ENCODE peak calls at places on chromosome 3, in ten cellular contexts. V is progenitor cell of endocrine pancreas, G is fibroblast of pulmonary artery, Y is ovary, O is left ventricle myocardium inferior, D is iPS-NIHi11, A is Panc1, C is G401, Z is RPMI8226, P is RPMI7951. F is an unnamed sample.

GRCh38 chr3:101170047-101170771 is 150.2 kb downstream of the IMPG2 start:
- DNase-seq in G (peak; percentile 22), Y (no peak), V (no peak), O (no peak), D (no peak), A (no peak), Z (no peak), C (no peak), P (no peak), F (no peak)

GRCh38 chr3:131221731-131222130 is 159.8 kb upstream of the NUDT16 start:
- DNase-seq in Z (no peak), P (peak; percentile 52), O (no peak), D (no peak), Y (no peak), G (peak; percentile 58), V (no peak), A (no peak), C (no peak), F (no peak)

GRCh38 chr3:162879163-162879562 is 1382.6 kb downstream of the OTOL1 start:
- DNase-seq in Y (no peak), V (no peak), D (no peak), Z (no peak), G (no peak), P (no peak), O (no peak), A (no peak), C (no peak), F (no peak)

GRCh38 chr3:13134879-13135206 is 61.6 kb upstream of the IQSEC1 start:
- DNase-seq in P (no peak), C (no peak), D (no peak), Z (no peak), O (no peak), G (no peak), Y (no peak), V (no peak), A (no peak), F (no peak)

GRCh38 chr3:69770976-69771634 is 31.8 kb downstream of the MITF start:
- DNase-seq in O (no peak), V (no peak), C (peak; percentile 59), D (no peak), Z (no peak), A (peak; percentile 82), P (peak; percentile 28), G (no peak), Y (no peak), F (no peak)

GRCh38 chr3:58129041-58129440 is 81.7 kb downstream of the DNASE1L3 start:
- DNase-seq in D (no peak), C (no peak), G (no peak), P (no peak), Z (no peak), O (no peak), V (no peak), A (no peak), Y (no peak), F (no peak)

GRCh38 chr3:13878711-13879101 is 1.2 kb downstream of the WNT7A start:
- DNase-seq in V (no peak), Z (no peak), D (peak; percentile 56), A (no peak), P (no peak), G (no peak), Y (no peak), O (no peak), C (no peak), F (peak; percentile 12)

GRCh38 chr3:45488581-45488980 is 100.2 kb downstream of the LARS2 start:
- DNase-seq in Z (no peak), P (no peak), O (no peak), Y (no peak), D (no peak), C (no peak), G (no peak), V (no peak), A (no peak), F (no peak)

GRCh38 chr3:29072626-29073025 is 208.2 kb upstream of the RBMS3 start:
- DNase-seq in A (no peak), G (peak; percentile 30), P (no peak), O (no peak), V (no peak), C (no peak), D (no peak), Z (no peak), Y (no peak), F (no peak)

GRCh38 chr3:55946574-55947160 is 459.6 kb upstream of the WNT5A start:
- DNase-seq in A (no peak), O (no peak), Z (no peak), C (no peak), D (no peak), P (no peak), V (no peak), Y (no peak), G (no peak), F (no peak)

GRCh38 chr3:133472889-133473288 is 73.0 kb downstream of the BFSP2 start:
- DNase-seq in G (no peak), O (no peak), P (no peak), C (no peak), Y (no peak), V (no peak), A (no peak), Z (no peak), D (no peak), F (no peak)

GRCh38 chr3:116153174-116153573 is 292.1 kb downstream of the LSAMP start:
- DNase-seq in Z (no peak), P (peak; percentile 33), D (no peak), G (peak; percentile 4), Y (no peak), V (no peak), O (no peak), C (no peak), A (no peak), F (no peak)

GRCh38 chr3:72580246-72580756 is 267.9 kb downstream of the SHQ1 start:
- DNase-seq in A (no peak), C (no peak), O (no peak), P (no peak), V (no peak), G (no peak), Z (no peak), D (no peak), Y (no peak), F (no peak)

GRCh38 chr3:39166932-39167532 is 13.6 kb upstream of the CSRNP1 start:
- DNase-seq in O (no peak), G (peak; percentile 99), Y (no peak), V (no peak), A (no peak), C (no peak), D (no peak), P (peak; percentile 81), Z (peak; percentile 31), F (no peak)

GRCh38 chr3:45498532-45498931 is 96.0 kb upstream of the LIMD1 start:
- DNase-seq in O (no peak), G (no peak), P (no peak), A (no peak), Z (no peak), Y (no peak), D (peak; percentile 29), V (no peak), C (no peak), F (no peak)

GRCh38 chr3:12139111-12139511 is 19.6 kb downstream of the TIMP4 start:
- DNase-seq in V (no peak), C (no peak), G (peak; percentile 89), P (peak; percentile 61), O (no peak), Y (peak; percentile 40), A (peak; percentile 56), D (peak; percentile 43), Z (no peak), F (no peak)

GRCh38 chr3:194109192-194109863 is 26.6 kb upstream of the HES1 start:
- DNase-seq in V (no peak), Z (no peak), Y (no peak), P (no peak), C (no peak), G (no peak), A (no peak), O (no peak), D (no peak), F (no peak)

GRCh38 chr3:8766148-8766547 is 3.3 kb downstream of the OXTR start:
- DNase-seq in P (no peak), D (no peak), A (no peak), Y (no peak), V (no peak), G (no peak), C (no peak), O (no peak), Z (no peak), F (no peak)

GRCh38 chr3:39601241-39601640 is 133.8 kb downstream of the MOBP start:
- DNase-seq in G (no peak), A (no peak), Z (no peak), O (no peak), Y (no peak), D (no peak), V (no peak), P (no peak), C (no peak), F (no peak)

GRCh38 chr3:171982829-171983228 is 56.5 kb upstream of the FNDC3B start:
- DNase-seq in Y (no peak), A (no peak), O (no peak), P (peak; percentile 33), C (no peak), G (peak; percentile 60), Z (no peak), D (peak; percentile 41), V (no peak), F (no peak)

GRCh38 chr3:114450008-114450596 is 156.3 kb downstream of the TIGIT start:
- DNase-seq in G (no peak), Y (no peak), P (no peak), O (no peak), D (no peak), Z (no peak), C (peak; percentile 76), A (no peak), V (no peak), F (no peak)

GRCh38 chr3:46675843-46676567 is 17.5 kb downstream of the ALS2CL start:
- DNase-seq in O (peak; percentile 12), C (no peak), G (no peak), Z (peak; percentile 98), V (no peak), P (peak; percentile 58), D (no peak), Y (no peak), A (no peak), F (no peak)

GRCh38 chr3:142664311-142664710 is 59.5 kb upstream of the TRPC1 start:
- DNase-seq in O (no peak), V (no peak), C (no peak), D (no peak), A (no peak), Y (no peak), G (no peak), P (no peak), Z (no peak), F (no peak)

GRCh38 chr3:27696906-27697305 is 25.2 kb downstream of the EOMES start:
- DNase-seq in Y (no peak), P (no peak), V (no peak), A (no peak), C (no peak), O (no peak), G (no peak), Z (no peak), D (no peak), F (no peak)

GRCh38 chr3:146078031-146078430 is 83.0 kb downstream of the PLOD2 start:
- DNase-seq in Y (no peak), O (no peak), A (no peak), V (no peak), D (no peak), Z (no peak), G (no peak), P (peak; percentile 36), C (no peak), F (no peak)

GRCh38 chr3:47512416-47513124 is 942 bp downstream of the ELP6 start:
- DNase-seq in A (no peak), C (peak; percentile 22), V (no peak), O (no peak), P (peak; percentile 47), D (no peak), G (peak; percentile 18), Y (peak; percentile 27), Z (peak; percentile 29), F (peak; percentile 21)

GRCh38 chr3:169082076-169082475 is 581.4 kb downstream of the MECOM start:
- DNase-seq in O (no peak), Y (no peak), C (no peak), G (peak; percentile 25), Z (no peak), A (no peak), V (no peak), D (no peak), P (no peak), F (no peak)

GRCh38 chr3:180707921-180708320 is 28.6 kb upstream of the CCDC39 start:
- DNase-seq in A (no peak), V (no peak), Y (no peak), G (no peak), C (no peak), P (no peak), D (peak; percentile 13), Z (no peak), O (no peak), F (no peak)